ENCODE peak calls at places on chromosomes 5 and 9, in nine cellular contexts. H, Q, G, K, O, L, T, S and D are unnamed samples.
A peak's percentile ranks its signal among the peaks of the same experiment; 100 is the strongest.

GRCh38 chr5:82312373-82312856 is 34.3 kb upstream of the RPS23 start:
- DNase-seq in L (peak; percentile 83), Q (no peak), K (peak; percentile 23), T (peak; percentile 83), O (peak; percentile 79), H (peak; percentile 20), S (peak; percentile 91), G (no peak), D (peak; percentile 71)

GRCh38 chr9:136882109-136882946 is 4.0 kb upstream of the TRAF2 start:
- DNase-seq in H (peak; percentile 87), O (peak; percentile 70), L (no peak), G (peak; percentile 77), S (peak; percentile 78), Q (no peak), T (peak; percentile 87), K (peak; percentile 63), D (peak; percentile 54)

GRCh38 chr5:151016700-151017099 is 3.7 kb upstream of the GPX3 start:
- DNase-seq in T (no peak), L (no peak), G (no peak), O (no peak), H (no peak), K (no peak), Q (no peak), S (no peak), D (no peak)

GRCh38 chr9:121197135-121197534 is 4.5 kb downstream of the RAB14 start:
- DNase-seq in K (no peak), T (no peak), H (no peak), S (no peak), O (no peak), L (no peak), G (no peak), Q (no peak), D (no peak)

GRCh38 chr9:130844028-130844427 is 9.0 kb downstream of the ABL1 start:
- DNase-seq in T (no peak), K (no peak), G (no peak), S (no peak), Q (no peak), L (no peak), H (no peak), O (no peak), D (no peak)

GRCh38 chr5:75078035-75078434 is 25.7 kb upstream of the GCNT4 start:
- DNase-seq in G (no peak), H (no peak), S (no peak), O (no peak), T (no peak), Q (no peak), K (no peak), L (no peak), D (no peak)

GRCh38 chr5:108727154-108727638 is 20.5 kb upstream of the FER start:
- DNase-seq in K (no peak), H (no peak), O (no peak), G (no peak), S (peak; percentile 36), T (peak; percentile 24), Q (no peak), L (peak; percentile 18), D (peak; percentile 0)

GRCh38 chr9:1759901-1760300 is 255.2 kb upstream of the SMARCA2 start:
- DNase-seq in K (peak; percentile 25), Q (no peak), O (no peak), H (no peak), S (no peak), G (no peak), T (no peak), L (no peak), D (no peak)

GRCh38 chr9:4661165-4662095 is 664 bp upstream of the PLPP6 start:
- DNase-seq in O (no peak), S (peak; percentile 83), K (no peak), Q (no peak), H (no peak), T (peak; percentile 55), L (no peak), G (no peak), D (no peak)

GRCh38 chr5:75051217-75051751 is 1.1 kb downstream of the GCNT4 start:
- DNase-seq in L (no peak), H (peak; percentile 49), S (no peak), T (no peak), G (peak; percentile 70), Q (no peak), K (no peak), O (no peak), D (no peak)

GRCh38 chr9:86945868-86946711 is 1.2 kb downstream of the GAS1 start:
- DNase-seq in T (peak; percentile 75), H (peak; percentile 60), O (peak; percentile 46), K (no peak), Q (peak; percentile 13), G (peak; percentile 66), L (peak; percentile 85), S (peak; percentile 80), D (peak; percentile 72)

GRCh38 chr9:81665514-81665838 is 23.9 kb downstream of the TLE1 start:
- DNase-seq in G (no peak), L (peak; percentile 71), O (no peak), T (no peak), H (no peak), K (no peak), Q (no peak), S (no peak), D (no peak)

GRCh38 chr5:64149268-64149667 is 16.4 kb upstream of the RNF180 start:
- DNase-seq in K (no peak), G (no peak), L (no peak), O (no peak), S (no peak), T (no peak), Q (no peak), H (no peak), D (no peak)

DNA sequence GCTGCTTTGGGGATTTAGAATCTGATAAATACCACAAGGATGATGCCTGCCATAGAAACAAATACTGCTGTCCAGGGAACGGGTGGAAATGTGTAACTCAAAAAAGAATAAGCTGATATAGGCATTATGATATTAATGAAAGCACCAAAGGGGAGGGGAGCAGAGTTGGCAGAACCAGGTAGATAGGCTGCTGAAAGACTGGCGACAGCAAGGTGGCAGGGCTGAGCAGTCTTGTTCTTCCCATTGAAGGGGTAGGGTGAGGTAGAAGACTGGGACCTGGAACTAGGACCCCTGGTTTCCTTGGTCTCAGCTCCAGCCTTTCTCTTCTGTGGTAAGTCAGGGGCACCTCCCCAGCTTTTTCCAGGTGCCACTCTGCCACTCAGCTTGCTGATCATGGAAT is 31.4 kb upstream of the TMOD1 start:
- DNase-seq in L (peak; percentile 44), K (no peak), G (no peak), Q (no peak), O (no peak), S (no peak), H (no peak), T (no peak), D (no peak)
- TF ChIP-seq CTCF in L (peak; percentile 55), K (peak; percentile 52), G (no peak), Q (no peak), O (peak; percentile 26), S (peak; percentile 9), H (no peak), T (no peak), D (peak; percentile 36)

DNA sequence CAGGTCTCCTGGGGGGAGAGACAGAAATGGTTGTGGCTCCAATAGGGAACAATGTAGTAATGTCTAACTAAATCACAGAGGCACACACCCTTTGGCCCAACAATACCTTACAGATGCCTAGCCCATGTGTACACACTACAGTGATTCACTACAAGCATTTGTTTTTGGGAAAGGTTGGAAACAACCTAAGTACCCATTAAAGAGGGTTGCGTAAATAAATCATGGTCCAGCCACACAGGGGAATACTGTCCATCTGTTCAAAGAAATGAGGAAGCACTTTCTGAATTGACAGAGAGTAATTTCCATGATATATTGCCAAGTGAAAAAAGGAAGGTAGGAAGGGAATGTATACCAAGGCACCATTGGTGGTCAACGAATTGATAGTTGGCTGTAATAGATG is 22.0 kb upstream of the GTF3C5 start:
- DNase-seq in Q (no peak), T (no peak), G (no peak), L (no peak), K (no peak), S (no peak), H (no peak), O (no peak), D (no peak)
- TF ChIP-seq CTCF in Q (no peak), T (no peak), G (no peak), L (no peak), K (no peak), S (no peak), H (no peak), O (no peak), D (no peak)

GRCh38 chr5:180090769-180091546 is 19.4 kb upstream of the RNF130 start:
- DNase-seq in S (peak; percentile 44), O (peak; percentile 36), L (peak; percentile 78), H (no peak), Q (no peak), T (peak; percentile 14), G (peak; percentile 56), K (no peak), D (no peak)
- TF ChIP-seq CTCF in S (peak; percentile 23), O (peak; percentile 53), L (peak; percentile 44), H (peak; percentile 18), Q (no peak), T (no peak), G (no peak), K (peak; percentile 14), D (peak; percentile 14)

DNA sequence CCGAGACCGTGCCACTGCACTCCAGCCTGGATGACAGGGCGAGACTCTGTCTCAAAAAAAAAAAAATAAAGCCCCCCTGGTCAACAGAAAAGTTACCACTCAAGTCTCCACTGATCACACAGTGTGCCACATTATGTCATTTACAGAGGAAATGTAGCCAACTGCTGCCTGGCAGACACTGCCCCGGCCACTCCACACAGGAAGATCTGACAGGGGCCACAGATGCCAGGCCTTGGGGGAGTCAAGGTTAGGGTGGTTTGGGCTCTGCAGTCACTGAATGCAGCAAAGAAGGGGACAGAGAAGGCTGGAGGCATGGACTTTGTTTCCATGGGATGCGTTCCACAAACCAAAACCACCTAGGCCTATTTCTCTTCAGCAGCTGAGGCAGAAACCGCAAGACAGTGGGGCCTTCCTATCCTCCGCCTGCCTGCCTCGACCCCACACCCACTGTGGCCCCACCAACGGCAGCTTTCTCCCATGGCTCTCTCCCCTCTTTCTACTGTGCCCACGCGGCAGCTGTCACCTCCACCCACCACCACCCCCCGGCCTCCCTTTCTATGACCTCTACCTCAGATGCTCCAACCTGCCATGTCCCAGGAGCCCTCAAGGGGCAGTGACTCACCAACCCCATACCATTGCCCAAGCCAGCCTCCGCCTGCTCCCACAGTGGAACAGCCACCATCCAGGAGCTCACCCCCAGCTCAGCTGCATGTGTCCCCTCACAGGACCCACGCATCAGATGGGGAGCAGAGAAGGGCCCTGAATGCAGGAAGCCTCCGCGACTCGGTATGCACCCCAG is 12.4 kb downstream of the IPPK start:
- DNase-seq in T (no peak), S (no peak), H (no peak), O (no peak), G (no peak), Q (no peak), L (no peak), K (no peak), D (no peak)
- TF ChIP-seq CTCF in T (no peak), S (no peak), H (no peak), O (peak; percentile 34), G (no peak), Q (no peak), L (no peak), K (no peak), D (no peak)

DNA sequence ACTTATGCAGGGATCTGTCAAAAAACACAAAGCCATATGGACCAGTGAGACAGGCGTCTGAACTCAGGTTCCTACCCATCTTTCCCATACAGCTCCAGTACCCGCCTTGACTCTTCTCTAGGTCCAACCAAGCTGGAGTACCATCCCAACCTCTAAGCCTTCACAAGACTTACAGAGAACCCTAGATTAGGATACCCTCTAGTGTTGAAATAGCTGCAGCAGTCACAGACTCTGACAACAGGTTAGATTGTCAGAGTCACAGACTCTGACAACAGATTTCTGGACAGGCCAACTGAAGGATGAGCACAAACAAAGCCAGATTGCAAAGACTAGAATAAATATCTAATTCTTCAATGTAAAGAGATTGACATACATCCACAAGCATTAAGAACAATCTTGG is 266.1 kb downstream of the GRIA1 start:
- DNase-seq in L (peak; percentile 20), T (peak; percentile 6), S (no peak), H (no peak), Q (no peak), O (no peak), K (no peak), G (no peak), D (no peak)
- TF ChIP-seq CTCF in L (peak; percentile 50), T (peak; percentile 32), S (peak; percentile 4), H (no peak), Q (no peak), O (no peak), K (no peak), G (no peak), D (peak; percentile 55)